ENCODE peak calls at places on chromosomes 11 and 22, in nine cellular contexts. D is heart left ventricle, A is GM10248, L is GM20000, B is brain microvascular endothelial cell, H is body of pancreas, V is adrenal gland, T is astrocyte of the cerebellum, Y is PC-3. Z is an unnamed sample.

GRCh38 chr11:12019337-12019736 is 10.9 kb upstream of the DKK3 start:
- DNase-seq in D (no peak), A (no peak), L (no peak), B (no peak), H (no peak), V (no peak), T (peak), Y (no peak), Z (peak)

GRCh38 chr22:27755521-27756211 is 45.9 kb downstream of the MN1 start:
- DNase-seq in D (no peak), A (no peak), L (no peak), B (no peak), H (no peak), V (no peak), T (no peak), Y (no peak), Z (no peak)

GRCh38 chr11:32790916-32791315 is 3.5 kb downstream of the CCDC73 start:
- DNase-seq in D (no peak), A (no peak), L (no peak), B (no peak), H (no peak), V (no peak), T (no peak), Y (peak), Z (no peak)

GRCh38 chr11:111762981-111763643 is 3.1 kb downstream of the PPP2R1B start:
- DNase-seq in D (no peak), A (no peak), L (no peak), B (no peak), H (no peak), V (no peak), T (no peak), Y (peak), Z (no peak)

GRCh38 chr22:28674121-28674563 is 5.5 kb downstream of the TTC28 start:
- DNase-seq in D (no peak), A (peak), L (peak), B (peak), H (no peak), V (no peak), T (peak), Y (peak), Z (no peak)

GRCh38 chr11:103108933-103109817 is at the start of gene DYNC2H1:
- DNase-seq in D (peak), A (peak), L (peak), B (peak), H (peak), V (peak), T (peak), Y (peak), Z (peak)

GRCh38 chr11:350723-351255 is 18.5 kb upstream of the B4GALNT4 start:
- DNase-seq in D (no peak), A (peak), L (no peak), B (no peak), H (no peak), V (no peak), T (no peak), Y (no peak), Z (no peak)

GRCh38 chr22:38570841-38571364 is 920 bp upstream of the DMC1 start:
- DNase-seq in D (peak), A (peak), L (peak), B (no peak), H (peak), V (peak), T (no peak), Y (peak), Z (peak)

GRCh38 chr11:359181-359714 is 10.1 kb upstream of the B4GALNT4 start:
- DNase-seq in D (no peak), A (no peak), L (no peak), B (no peak), H (no peak), V (peak), T (no peak), Y (no peak), Z (no peak)

GRCh38 chr22:48378673-48379072 is 1449.0 kb downstream of the BRD1 start:
- DNase-seq in D (no peak), A (no peak), L (no peak), B (no peak), H (no peak), V (no peak), T (no peak), Y (no peak), Z (no peak)

GRCh38 chr22:27987557-27987956 is 68.5 kb upstream of the PITPNB start:
- DNase-seq in D (no peak), A (no peak), L (no peak), B (peak), H (no peak), V (no peak), T (peak), Y (no peak), Z (no peak)

GRCh38 chr11:47272706-47273105 is 2.8 kb downstream of the MADD start:
- DNase-seq in D (no peak), A (no peak), L (no peak), B (no peak), H (no peak), V (peak), T (no peak), Y (no peak), Z (no peak)

GRCh38 chr11:46122955-46123354 is 1.7 kb upstream of the PHF21A start:
- DNase-seq in D (no peak), A (no peak), L (no peak), B (peak), H (no peak), V (peak), T (no peak), Y (peak), Z (no peak)

GRCh38 chr22:48240935-48241230 is 1478.4 kb downstream of the TBC1D22A start:
- DNase-seq in D (no peak), A (no peak), L (no peak), B (no peak), H (no peak), V (no peak), T (no peak), Y (no peak), Z (no peak)

GRCh38 chr11:128021304-128022006 is 565.9 kb downstream of the ETS1 start:
- DNase-seq in D (no peak), A (no peak), L (no peak), B (no peak), H (no peak), V (no peak), T (no peak), Y (no peak), Z (no peak)
- TF ChIP-seq CTCF in D (peak), A (no peak), L (no peak), B (peak), H (no peak), V (no peak), T (peak), Y (peak), Z (peak)

GRCh38 chr11:132158696-132159095 is 788.3 kb downstream of the NTM start:
- DNase-seq in D (no peak), A (no peak), L (no peak), B (peak), H (no peak), V (no peak), T (peak), Y (peak), Z (no peak)

GRCh38 chr11:132161538-132161937 is 791.1 kb downstream of the NTM start:
- DNase-seq in D (no peak), A (no peak), L (no peak), B (no peak), H (no peak), V (no peak), T (no peak), Y (no peak), Z (no peak)

DNA sequence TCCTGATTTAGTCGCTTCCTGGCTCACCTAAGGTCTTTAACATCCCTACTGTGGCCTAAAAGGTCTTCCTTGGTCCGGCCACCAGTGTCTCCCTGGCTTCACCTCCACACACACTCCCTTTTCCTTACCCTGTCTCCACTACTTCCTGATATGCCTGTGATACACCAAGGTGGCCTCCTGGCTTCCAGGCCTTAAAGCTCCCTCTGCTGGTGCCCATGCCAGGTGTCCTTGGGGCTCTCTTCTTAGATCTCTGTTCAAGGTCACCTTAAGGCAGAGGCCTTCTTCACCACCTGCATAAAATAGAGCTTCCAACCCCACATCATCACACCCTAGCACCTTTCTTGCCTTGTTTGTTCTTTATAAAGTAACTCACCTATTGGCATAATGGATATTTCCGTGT is 787.7 kb downstream of the NTM start:
- DNase-seq in D (no peak), A (no peak), L (peak), B (no peak), H (peak), V (no peak), T (no peak), Y (peak), Z (no peak)
- TF ChIP-seq CTCF in D (peak), A (peak), L (no peak), B (peak), H (no peak), V (no peak), T (peak), Y (peak), Z (peak)

DNA sequence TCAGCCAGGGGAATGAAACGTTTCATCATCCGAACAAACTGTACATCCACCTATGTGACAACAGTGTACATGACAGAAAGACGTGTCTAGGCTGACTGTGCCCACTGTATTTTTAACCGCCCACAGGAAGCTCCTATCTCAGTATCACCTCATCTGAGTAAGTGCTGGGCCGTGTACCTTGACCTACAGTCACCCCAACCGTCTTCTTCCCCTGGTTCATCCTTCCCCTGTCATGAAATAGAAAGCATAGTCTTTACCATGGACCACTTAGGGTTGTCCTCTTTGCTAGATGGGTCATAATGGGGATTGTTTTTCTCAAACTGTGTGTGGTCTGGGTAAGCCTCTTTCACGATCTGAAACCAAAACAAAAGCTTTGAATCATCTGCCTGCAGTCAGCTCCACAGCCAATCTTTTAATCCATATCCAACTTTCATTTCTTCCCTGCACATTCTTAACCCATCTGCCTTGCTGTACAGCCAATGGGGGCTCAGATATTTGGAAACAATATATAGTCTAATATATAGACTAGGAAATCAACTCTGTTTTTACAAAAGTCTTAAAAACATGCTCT is 4.2 kb downstream of the THYN1 start:
- DNase-seq in D (no peak), A (no peak), L (no peak), B (no peak), H (no peak), V (no peak), T (no peak), Y (no peak), Z (no peak)
- TF ChIP-seq CTCF in D (no peak), A (no peak), L (no peak), B (no peak), H (no peak), V (no peak), T (no peak), Y (no peak), Z (no peak)

GRCh38 chr11:20248345-20248744 is 88.1 kb upstream of the DBX1 start:
- DNase-seq in D (no peak), A (no peak), L (no peak), B (no peak), H (no peak), V (no peak), T (no peak), Y (no peak), Z (no peak)

GRCh38 chr11:20249313-20249873 is 89.1 kb upstream of the DBX1 start:
- DNase-seq in D (no peak), A (no peak), L (no peak), B (no peak), H (no peak), V (no peak), T (no peak), Y (no peak), Z (no peak)

GRCh38 chr11:20238712-20239111 is 78.4 kb upstream of the DBX1 start:
- DNase-seq in D (no peak), A (no peak), L (no peak), B (no peak), H (peak), V (no peak), T (no peak), Y (no peak), Z (no peak)

GRCh38 chr11:20247540-20248138 is 87.4 kb upstream of the DBX1 start:
- DNase-seq in D (no peak), A (no peak), L (no peak), B (no peak), H (no peak), V (no peak), T (peak), Y (no peak), Z (no peak)

DNA sequence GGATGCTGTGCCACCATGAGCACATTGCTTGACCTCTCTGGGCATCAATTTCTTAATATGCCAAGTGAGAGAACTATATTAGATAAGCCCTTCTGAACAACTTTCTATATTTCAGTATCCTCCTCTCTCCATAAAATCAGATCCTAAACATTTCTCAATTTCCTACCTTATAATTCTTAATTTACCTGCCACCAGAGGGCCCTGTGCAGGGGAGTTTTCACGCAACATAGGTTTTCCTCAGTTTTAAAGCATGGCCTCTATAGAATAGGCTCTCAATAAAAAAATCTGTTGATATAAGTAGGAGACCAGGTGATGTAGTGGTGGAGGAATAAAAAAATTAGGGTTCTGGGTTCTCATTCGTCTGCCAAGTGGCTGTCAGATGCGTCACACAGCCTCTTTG is 83.7 kb upstream of the DBX1 start:
- DNase-seq in D (no peak), A (no peak), L (no peak), B (no peak), H (no peak), V (no peak), T (no peak), Y (peak), Z (no peak)
- TF ChIP-seq CTCF in D (peak), A (no peak), L (no peak), B (peak), H (no peak), V (no peak), T (peak), Y (peak), Z (peak)